ENCODE peak calls at places on chromosomes 13 and 19, in five cellular contexts. One of them, this sample, is unnamed.

GRCh38 chr13:45299194-45299593 is 41.8 kb downstream of the TPT1 start:
- DNase-seq in HT1080: peak; percentile 41
- DNase-seq in ACHN: no peak
- DNase-seq in Calu3: no peak
- DNase-seq in NCI-H1930: no peak
- DNase-seq in this sample: no peak

GRCh38 chr13:52599037-52599852 is 43.0 kb upstream of the HNRNPA1L2 start:
- DNase-seq in HT1080: peak; percentile 50
- DNase-seq in ACHN: no peak
- DNase-seq in Calu3: no peak
- DNase-seq in NCI-H1930: no peak
- DNase-seq in this sample: no peak

GRCh38 chr13:20428666-20429644 is 96.7 kb downstream of the CRYL1 start:
- DNase-seq in HT1080: no peak
- DNase-seq in ACHN: no peak
- DNase-seq in Calu3: no peak
- DNase-seq in NCI-H1930: no peak
- DNase-seq in this sample: no peak

GRCh38 chr19:13155472-13156284 is 5.5 kb downstream of the IER2 start:
- DNase-seq in HT1080: peak; percentile 84
- DNase-seq in ACHN: peak; percentile 54
- DNase-seq in Calu3: peak; percentile 85
- DNase-seq in NCI-H1930: no peak
- DNase-seq in this sample: peak; percentile 86

GRCh38 chr19:19356500-19356899 is 35.9 kb downstream of the MAU2 start:
- DNase-seq in HT1080: no peak
- DNase-seq in ACHN: no peak
- DNase-seq in Calu3: no peak
- DNase-seq in NCI-H1930: no peak
- DNase-seq in this sample: no peak

GRCh38 chr19:43691755-43692154 is 21.8 kb upstream of the PLAUR start:
- DNase-seq in HT1080: no peak
- DNase-seq in ACHN: no peak
- DNase-seq in Calu3: no peak
- DNase-seq in NCI-H1930: no peak
- DNase-seq in this sample: no peak

GRCh38 chr13:46089213-46089612 is 15.6 kb downstream of the CPB2 start:
- DNase-seq in HT1080: peak; percentile 25
- DNase-seq in ACHN: no peak
- DNase-seq in Calu3: no peak
- DNase-seq in NCI-H1930: no peak
- DNase-seq in this sample: no peak

GRCh38 chr19:468587-469256 is 7.9 kb upstream of the SHC2 start:
- DNase-seq in HT1080: no peak
- DNase-seq in ACHN: no peak
- DNase-seq in Calu3: no peak
- DNase-seq in NCI-H1930: no peak
- DNase-seq in this sample: no peak

GRCh38 chr19:55552620-55553019 is 7.3 kb upstream of the SBK3 start:
- DNase-seq in HT1080: peak; percentile 36
- DNase-seq in ACHN: no peak
- DNase-seq in Calu3: no peak
- DNase-seq in NCI-H1930: no peak
- DNase-seq in this sample: no peak

GRCh38 chr13:99869830-99870229 is 101.7 kb downstream of the ZIC5 start:
- DNase-seq in HT1080: no peak
- DNase-seq in ACHN: no peak
- DNase-seq in Calu3: no peak
- DNase-seq in NCI-H1930: no peak
- DNase-seq in this sample: no peak

GRCh38 chr19:7970716-7971448 is 27.4 kb upstream of the TIMM44 start:
- DNase-seq in HT1080: peak; percentile 32
- DNase-seq in ACHN: peak; percentile 57
- DNase-seq in Calu3: peak; percentile 46
- DNase-seq in NCI-H1930: peak; percentile 13
- DNase-seq in this sample: peak; percentile 29

GRCh38 chr19:1244693-1245451 is 3.3 kb downstream of the ATP5F1D start:
- DNase-seq in HT1080: no peak
- DNase-seq in ACHN: no peak
- DNase-seq in Calu3: no peak
- DNase-seq in NCI-H1930: no peak
- DNase-seq in this sample: peak; percentile 85

GRCh38 chr19:2129892-2130770 is 21.2 kb downstream of the AP3D1 start:
- DNase-seq in HT1080: no peak
- DNase-seq in ACHN: no peak
- DNase-seq in Calu3: no peak
- DNase-seq in NCI-H1930: no peak
- DNase-seq in this sample: no peak

GRCh38 chr13:21673592-21674270 is 2.9 kb downstream of the FGF9 start:
- DNase-seq in HT1080: no peak
- DNase-seq in ACHN: peak; percentile 38
- DNase-seq in Calu3: peak; percentile 36
- DNase-seq in NCI-H1930: peak; percentile 67
- DNase-seq in this sample: peak; percentile 56

This sample was measured in colonic mucosa.